ENCODE peak calls at places on chromosome 9, in seven cellular contexts. Z is brain microvascular endothelial cell, M is GM06990, D is choroid plexus epithelial cell, J is MCF 10A, V is upper lobe of right lung, B is omental fat pad. P is an unnamed sample.

GRCh38 chr9:116147821-116148220 is 5.8 kb upstream of the PAPPA start:
- DNase-seq in D (no peak), Z (no peak), V (no peak), M (no peak), J (no peak), B (no peak), P (no peak)

GRCh38 chr9:96450613-96451544 is 910 bp downstream of the HABP4 start:
- DNase-seq in D (peak), Z (peak), V (peak), B (no peak), J (peak), M (peak), P (peak)

GRCh38 chr9:88725300-88726024 is 190.5 kb downstream of the NXNL2 start:
- DNase-seq in J (no peak), V (no peak), B (no peak), M (no peak), Z (no peak), D (no peak), P (no peak)

GRCh38 chr9:121776739-121777637 is 125.6 kb downstream of the DAB2IP start:
- DNase-seq in Z (no peak), M (no peak), D (no peak), B (no peak), J (no peak), V (no peak), P (peak)

GRCh38 chr9:33109850-33110595 is 33.5 kb upstream of the SMU1 start:
- DNase-seq in Z (no peak), J (no peak), B (no peak), D (no peak), V (no peak), M (no peak), P (no peak)

GRCh38 chr9:107612136-107612535 is 122.6 kb upstream of the KLF4 start:
- DNase-seq in J (no peak), Z (no peak), B (no peak), D (no peak), M (no peak), V (peak), P (no peak)

GRCh38 chr9:134411451-134412297 is 85.4 kb downstream of the RXRA start:
- DNase-seq in J (no peak), V (no peak), M (no peak), B (no peak), D (peak), Z (no peak), P (no peak)

GRCh38 chr9:129933709-129934586 is 98.7 kb downstream of the USP20 start:
- DNase-seq in M (no peak), J (no peak), V (no peak), Z (no peak), B (no peak), D (no peak), P (no peak)

GRCh38 chr9:121779381-121780117 is 128.1 kb downstream of the DAB2IP start:
- DNase-seq in V (no peak), M (no peak), B (no peak), D (peak), Z (peak), J (no peak), P (no peak)

GRCh38 chr9:106324071-106324470 is 538.9 kb upstream of the ZNF462 start:
- DNase-seq in J (no peak), M (no peak), V (no peak), D (no peak), Z (no peak), B (no peak), P (no peak)

GRCh38 chr9:131748411-131748955 is 8.6 kb upstream of the RAPGEF1 start:
- DNase-seq in D (no peak), B (no peak), Z (no peak), M (no peak), V (no peak), J (no peak), P (no peak)

GRCh38 chr9:35852876-35853865 is 17.0 kb downstream of the OR13J1 start:
- DNase-seq in J (no peak), M (no peak), V (no peak), D (no peak), Z (no peak), B (no peak), P (no peak)

GRCh38 chr9:121737481-121737931 is 86.1 kb downstream of the DAB2IP start:
- DNase-seq in B (no peak), M (no peak), D (no peak), V (no peak), J (no peak), Z (no peak), P (no peak)

GRCh38 chr9:120098584-120098983 is 481.4 kb downstream of the CDK5RAP2 start:
- DNase-seq in D (no peak), Z (no peak), B (no peak), V (no peak), J (no peak), M (no peak), P (no peak)

GRCh38 chr9:121349009-121349408 is 21.0 kb downstream of the STOM start:
- DNase-seq in Z (no peak), V (no peak), B (no peak), D (no peak), M (no peak), J (no peak), P (no peak)

GRCh38 chr9:103041961-103042360 is 46.8 kb downstream of the CYLC2 start:
- DNase-seq in M (no peak), J (peak), V (no peak), D (no peak), B (no peak), Z (no peak), P (no peak)

GRCh38 chr9:14433841-14434511 is 120.0 kb upstream of the NFIB start:
- DNase-seq in V (no peak), M (peak), J (peak), Z (peak), D (peak), B (no peak), P (no peak)

GRCh38 chr9:5095795-5096194 is 89.6 kb downstream of the INSL6 start:
- DNase-seq in V (no peak), Z (no peak), B (no peak), D (no peak), J (no peak), M (no peak), P (no peak)

GRCh38 chr9:21551401-21551800 is 69.3 kb upstream of the IFNE start:
- DNase-seq in J (no peak), B (no peak), M (no peak), V (no peak), D (no peak), Z (no peak), P (no peak)

GRCh38 chr9:108963459-108964143 is 29.4 kb downstream of the ABITRAM start:
- DNase-seq in B (no peak), V (no peak), D (peak), Z (peak), J (no peak), M (no peak), P (no peak)

GRCh38 chr9:136701665-136702048 is 10.7 kb upstream of the DIPK1B start:
- DNase-seq in M (no peak), J (no peak), D (no peak), V (no peak), Z (no peak), B (no peak), P (no peak)

GRCh38 chr9:4293293-4293931 is 6.5 kb downstream of the GLIS3 start:
- DNase-seq in D (peak), V (no peak), Z (peak), J (peak), B (no peak), M (no peak), P (no peak)

GRCh38 chr9:74557577-74557976 is 60.4 kb downstream of the RORB start:
- DNase-seq in D (no peak), V (no peak), M (no peak), B (no peak), Z (no peak), J (no peak), P (no peak)

DNA sequence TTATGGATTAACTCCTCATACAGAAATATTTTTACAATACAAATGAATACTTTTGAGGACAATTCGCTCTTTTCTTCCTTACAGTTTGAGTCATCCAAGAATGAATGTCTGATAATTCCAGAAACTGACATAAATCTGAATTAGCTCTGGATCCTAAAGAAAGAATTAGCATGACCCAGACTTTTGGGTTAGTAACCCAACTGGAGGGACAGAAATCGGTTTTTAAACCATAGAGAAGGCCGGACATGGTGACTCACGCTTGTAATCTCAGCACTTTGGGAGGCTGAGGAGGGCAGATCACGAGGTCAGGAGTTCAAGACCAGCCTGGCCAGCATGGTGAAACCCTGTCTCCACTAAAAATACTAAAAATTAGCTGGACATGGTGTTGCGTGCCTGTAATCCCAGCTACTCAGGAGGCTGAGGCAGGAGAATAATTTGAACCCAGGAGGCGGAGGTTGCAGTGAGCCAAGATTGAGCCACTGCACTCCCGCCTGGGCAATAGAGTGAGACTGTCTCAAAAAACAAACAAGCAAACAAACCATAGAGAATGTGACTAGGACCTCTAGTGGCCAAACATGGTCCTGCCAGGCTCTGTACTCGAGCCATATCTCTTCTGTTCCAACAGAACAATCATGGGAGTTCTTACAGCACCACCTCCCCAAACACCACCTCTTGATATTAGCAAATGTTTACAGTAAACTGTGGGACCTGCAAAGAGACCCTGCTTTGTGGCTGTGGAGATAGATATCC is 44.8 kb downstream of the LURAP1L start:
- DNase-seq in B (no peak), J (peak), M (no peak), D (peak), V (no peak), Z (no peak), P (no peak)
- TF ChIP-seq CTCF in B (no peak), J (peak), M (peak), D (peak), V (peak), Z (peak), P (no peak)

GRCh38 chr9:113547501-113547900 is 84.0 kb downstream of the RGS3 start:
- DNase-seq in Z (no peak), J (no peak), V (no peak), B (no peak), D (no peak), M (no peak), P (no peak)

GRCh38 chr9:113546566-113546965 is 83.0 kb downstream of the RGS3 start:
- DNase-seq in B (no peak), Z (no peak), J (no peak), V (peak), D (peak), M (no peak), P (no peak)

GRCh38 chr9:113544001-113544340 is 80.4 kb downstream of the RGS3 start:
- DNase-seq in J (no peak), Z (no peak), V (no peak), M (no peak), B (no peak), D (no peak), P (no peak)

GRCh38 chr9:113545068-113545467 is 81.5 kb downstream of the RGS3 start:
- DNase-seq in J (no peak), M (no peak), V (no peak), Z (no peak), B (no peak), D (no peak), P (no peak)

DNA sequence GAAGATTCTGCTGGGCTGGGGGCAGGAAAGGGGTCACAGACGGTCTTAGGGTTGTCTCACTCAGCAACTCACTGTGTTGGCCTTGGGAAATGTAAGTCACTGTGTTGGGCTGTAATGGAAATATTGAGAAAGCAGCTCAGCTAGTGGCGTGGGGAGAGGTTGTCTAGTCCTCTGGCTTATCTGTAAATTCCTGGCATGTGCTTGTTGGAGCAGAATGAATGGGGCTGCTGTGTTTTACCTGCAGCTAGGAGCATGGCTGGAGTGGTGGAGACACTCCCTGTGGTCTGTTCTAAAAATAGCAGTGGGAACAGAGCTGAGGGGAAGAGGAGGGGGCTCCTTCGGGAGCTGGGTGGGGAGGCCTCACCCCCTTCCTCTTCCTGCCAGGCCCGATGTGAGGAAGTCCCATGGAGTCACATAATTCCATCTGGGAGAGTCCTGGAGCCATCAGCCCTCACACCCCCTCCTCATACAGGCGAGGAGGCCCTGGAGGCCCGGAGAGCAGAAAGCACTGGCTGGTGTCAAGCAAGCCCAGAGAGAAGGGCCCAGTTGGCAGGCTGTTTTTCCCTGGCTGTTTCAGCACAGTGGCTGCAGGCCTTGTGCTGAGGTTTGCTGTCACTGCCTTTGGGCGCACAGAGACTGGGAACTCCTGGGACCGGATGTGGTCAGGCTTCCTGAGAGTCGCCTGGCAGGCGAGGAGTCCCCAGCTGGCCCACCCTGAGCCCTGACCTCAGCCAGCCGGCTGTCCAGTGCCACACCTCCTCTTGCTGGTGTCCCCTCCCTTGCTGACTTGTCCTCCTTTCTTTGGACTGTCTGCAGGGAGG is 84.9 kb downstream of the RGS3 start:
- DNase-seq in Z (peak), B (peak), J (no peak), V (peak), M (peak), D (peak), P (no peak)
- TF ChIP-seq CTCF in Z (no peak), B (no peak), J (no peak), V (no peak), M (no peak), D (no peak), P (no peak)

GRCh38 chr9:114033397-114034103 is 44.5 kb downstream of the AMBP start:
- DNase-seq in Z (no peak), M (no peak), J (peak), V (no peak), D (peak), B (no peak), P (no peak)
- TF ChIP-seq CTCF in Z (peak), M (peak), J (peak), V (peak), D (peak), B (no peak), P (no peak)

GRCh38 chr9:126781717-126782388 is 23.0 kb upstream of the ZBTB43 start:
- DNase-seq in D (peak), B (peak), M (peak), Z (peak), V (peak), J (peak), P (peak)

GRCh38 chr9:126773004-126773607 is 31.7 kb upstream of the ZBTB43 start:
- DNase-seq in M (no peak), Z (no peak), V (peak), D (peak), J (peak), B (no peak), P (no peak)

GRCh38 chr9:126781186-126781585 is 23.7 kb upstream of the ZBTB43 start:
- DNase-seq in B (no peak), D (no peak), J (no peak), V (peak), M (no peak), Z (no peak), P (no peak)

GRCh38 chr9:126775926-126776325 is 28.9 kb upstream of the ZBTB43 start:
- DNase-seq in B (no peak), D (no peak), M (no peak), J (no peak), Z (no peak), V (no peak), P (no peak)

GRCh38 chr9:126777733-126778132 is 27.1 kb upstream of the ZBTB43 start:
- DNase-seq in B (no peak), D (no peak), Z (no peak), V (peak), J (peak), M (no peak), P (no peak)
- TF ChIP-seq CTCF in B (no peak), D (no peak), Z (peak), V (no peak), J (no peak), M (peak), P (no peak)